ENCODE peak calls at places on chromosomes 4 and X, in seven cellular contexts. S is B cell, D is astrocyte of the cerebellum, R is heart right ventricle, B is bronchial epithelial cell, K is RWPE1, M is GM06990. C is an unnamed sample.

GRCh38 chr4:75821966-75822365 is 80.3 kb downstream of the PPEF2 start:
- DNase-seq in S (no peak), B (peak), K (no peak), R (no peak), M (no peak), D (no peak), C (no peak)

GRCh38 chr4:10866691-10867090 is 182.1 kb upstream of the CLNK start:
- DNase-seq in D (no peak), S (no peak), M (no peak), B (no peak), R (no peak), K (no peak), C (no peak)

GRCh38 chrX:85963736-85964135 is 83.6 kb downstream of the CHM start:
- DNase-seq in B (peak), M (no peak), S (no peak), R (no peak), K (peak), D (peak), C (no peak)

GRCh38 chrX:48958635-48959094 is 1.3 kb upstream of the OTUD5 start:
- DNase-seq in R (peak), M (no peak), K (no peak), B (peak), D (no peak), S (no peak), C (no peak)

GRCh38 chr4:39384563-39384962 is 18.4 kb upstream of the RFC1 start:
- DNase-seq in R (no peak), B (no peak), S (no peak), M (no peak), K (no peak), D (no peak), C (no peak)

GRCh38 chr4:169898095-169898494 is 128.1 kb downstream of the MFAP3L start:
- DNase-seq in B (no peak), M (no peak), D (no peak), S (no peak), R (no peak), K (no peak), C (no peak)

GRCh38 chr4:137124278-137124932 is 407.9 kb downstream of the PCDH18 start:
- DNase-seq in R (no peak), B (peak), M (no peak), S (no peak), K (peak), D (peak), C (no peak)

GRCh38 chr4:78543424-78544238 is 7.9 kb upstream of the ANXA3 start:
- DNase-seq in D (peak), K (no peak), R (no peak), M (no peak), B (no peak), S (no peak), C (no peak)

GRCh38 chrX:16185725-16186136 is 18.4 kb downstream of the MAGEB17 start:
- DNase-seq in R (no peak), B (peak), M (peak), D (peak), K (peak), S (no peak), C (no peak)

DNA sequence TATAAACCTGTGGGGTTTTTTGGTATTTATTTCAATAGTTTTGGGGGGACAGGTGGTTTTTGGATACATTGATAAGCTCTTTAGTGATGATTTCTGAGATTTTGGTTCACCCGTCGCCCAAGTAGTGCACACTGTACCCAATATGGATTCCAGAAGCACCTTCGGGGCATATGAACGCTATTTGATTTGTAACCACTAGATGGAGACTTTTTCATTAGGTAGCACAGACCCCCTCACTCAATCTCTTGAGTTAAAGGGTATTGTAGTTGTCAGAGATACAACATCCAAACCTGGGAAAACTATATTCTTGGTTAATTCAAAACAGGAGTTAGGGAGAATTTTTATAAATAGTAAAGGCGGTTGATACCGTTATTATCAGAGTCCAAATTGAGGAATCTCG is 79.8 kb downstream of the SPANXN3 start:
- DNase-seq in M (no peak), S (no peak), R (no peak), D (no peak), B (no peak), K (peak), C (no peak)
- TF ChIP-seq CTCF in M (peak), S (no peak), R (peak), D (peak), B (no peak), K (peak), C (no peak)

DNA sequence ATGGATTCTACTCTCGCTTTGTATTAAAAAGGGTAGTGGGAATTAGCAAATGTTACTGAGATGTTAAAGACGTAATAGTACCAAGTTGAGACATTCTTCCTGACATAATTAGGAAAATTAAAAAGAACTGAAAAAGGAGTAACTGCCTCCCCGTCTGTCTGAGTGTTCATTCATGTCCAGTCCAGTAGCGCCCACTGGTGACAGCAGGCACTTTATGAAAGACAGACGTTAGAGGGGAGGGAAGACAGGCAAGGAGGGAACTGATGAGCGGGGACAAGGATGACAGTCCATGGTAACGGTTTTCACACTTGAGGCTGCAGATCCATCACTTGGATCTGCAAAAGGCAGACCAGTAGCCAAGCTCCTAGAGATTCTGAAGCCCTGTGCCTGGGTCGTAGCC is 326.7 kb downstream of the STK32B start:
- DNase-seq in B (no peak), K (no peak), D (no peak), R (no peak), M (no peak), S (no peak), C (no peak)
- TF ChIP-seq CTCF in B (peak), K (no peak), D (peak), R (no peak), M (peak), S (no peak), C (no peak)

DNA sequence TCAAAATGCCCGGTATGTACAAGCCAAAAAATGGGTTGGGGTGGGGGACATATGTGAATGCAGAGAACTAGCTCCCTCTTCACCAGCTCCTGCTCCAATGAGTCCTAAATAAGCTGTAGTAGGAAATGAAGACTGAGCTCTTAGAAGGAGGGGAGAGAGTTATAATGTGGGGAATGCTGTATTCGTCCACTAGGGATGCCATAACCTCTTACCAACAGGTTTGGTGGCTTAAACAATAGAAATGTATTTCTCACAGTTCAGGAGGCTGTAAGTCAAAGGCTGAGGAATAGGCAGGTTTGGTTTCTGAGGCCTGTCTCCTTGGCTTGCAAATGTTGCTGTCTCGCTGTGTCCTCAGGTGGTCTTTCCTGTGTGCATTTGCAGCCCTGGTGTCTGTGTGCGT is 4.4 kb upstream of the INPP4B start:
- DNase-seq in M (no peak), S (no peak), R (no peak), D (no peak), B (peak), K (no peak), C (no peak)
- TF ChIP-seq CTCF in M (no peak), S (no peak), R (no peak), D (peak), B (peak), K (peak), C (no peak)

GRCh38 chr4:38184404-38184803 is 224.2 kb downstream of the PTTG2 start:
- DNase-seq in S (no peak), R (no peak), D (no peak), K (no peak), M (no peak), B (no peak), C (no peak)
- TF ChIP-seq CTCF in S (no peak), R (no peak), D (peak), K (no peak), M (peak), B (peak), C (no peak)

GRCh38 chr4:1907848-1908525 is 36.8 kb downstream of the NSD2 start:
- DNase-seq in B (peak), K (peak), D (no peak), S (no peak), R (no peak), M (no peak), C (no peak)

GRCh38 chr4:1910643-1911042 is 39.5 kb downstream of the NSD2 start:
- DNase-seq in S (no peak), R (no peak), K (peak), M (no peak), D (peak), B (peak), C (no peak)
- TF ChIP-seq CTCF in S (peak), R (peak), K (peak), M (peak), D (peak), B (peak), C (no peak)

DNA sequence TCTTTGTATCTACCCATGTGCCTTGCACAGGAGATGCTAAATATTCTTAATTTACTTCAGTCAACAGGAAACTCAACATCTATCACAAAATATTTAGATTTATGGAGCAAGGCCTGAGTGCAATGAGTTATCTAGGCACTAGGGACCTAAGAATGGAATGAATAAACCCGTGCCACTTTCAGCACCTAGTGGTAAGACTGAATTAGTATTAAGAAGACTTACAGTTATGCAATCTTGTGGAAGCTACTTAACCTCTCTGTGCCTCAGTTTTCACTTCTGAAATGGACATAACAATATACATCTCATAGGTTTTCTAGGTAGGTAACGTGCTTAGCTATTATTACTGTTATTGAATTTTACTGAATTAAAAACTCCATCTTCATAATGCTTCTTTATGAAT is 144.6 kb upstream of the MAP3K15 start:
- DNase-seq in B (no peak), M (no peak), D (no peak), R (no peak), S (no peak), K (no peak), C (no peak)
- TF ChIP-seq CTCF in B (no peak), M (peak), D (no peak), R (no peak), S (no peak), K (no peak), C (no peak)

GRCh38 chrX:25337841-25338240 is 322.1 kb upstream of the ARX start:
- DNase-seq in S (no peak), D (no peak), K (no peak), R (no peak), M (no peak), B (no peak), C (no peak)
- TF ChIP-seq CTCF in S (no peak), D (no peak), K (no peak), R (no peak), M (no peak), B (no peak), C (no peak)

DNA sequence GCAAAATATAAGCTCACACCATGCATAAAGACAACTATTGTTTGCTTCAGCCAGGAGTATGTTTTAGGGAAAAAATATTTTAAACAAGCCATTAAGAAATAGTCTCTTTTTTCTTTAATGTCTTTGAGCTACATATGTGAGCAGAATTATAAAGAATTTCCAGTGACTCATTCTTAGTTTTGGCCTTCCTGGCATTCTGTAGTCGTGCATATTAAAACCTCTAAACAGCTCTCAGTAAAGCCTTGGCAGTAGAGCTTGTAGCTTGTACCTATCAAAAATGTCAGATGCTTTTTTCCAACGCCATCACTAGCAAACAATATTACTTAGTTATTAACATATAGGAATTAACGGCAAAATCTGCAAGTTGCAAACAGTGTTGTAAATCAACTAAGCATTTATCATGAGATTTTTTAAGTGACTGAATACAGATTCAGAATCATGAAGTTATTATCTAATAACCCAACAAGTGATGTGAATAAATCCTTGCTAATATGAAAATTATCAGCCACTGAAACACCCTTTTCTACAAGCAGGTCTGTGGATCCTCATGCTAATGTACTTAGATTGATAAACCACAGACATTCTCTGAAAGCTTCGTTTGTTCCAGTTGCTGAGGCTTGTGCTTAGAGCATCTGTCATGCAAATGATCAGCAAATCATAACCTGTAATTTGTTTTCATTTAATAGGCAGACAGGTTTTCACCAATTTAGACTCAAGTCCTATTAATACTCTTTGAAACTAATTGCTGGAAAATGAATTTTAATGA is 412.0 kb upstream of the ATOH1 start:
- DNase-seq in D (peak), S (no peak), R (no peak), B (peak), M (no peak), K (no peak), C (no peak)
- TF ChIP-seq CTCF in D (no peak), S (no peak), R (no peak), B (no peak), M (no peak), K (no peak), C (no peak)

C was measured in omental fat pad.